ENCODE peak calls at places on chromosomes 1 and 21, in four cellular contexts. C is HepG2, E is K562, X is GM12878. G is an unnamed sample.

GRCh38 chr1:11772458-11772857 is 10.5 kb downstream of the C1orf167 start:
- DNase-seq in C (no peak), E (no peak), X (no peak), G (no peak)

GRCh38 chr21:17818158-17819113 is 720 bp downstream of the C21orf91 start:
- DNase-seq in C (peak), E (no peak), X (no peak), G (peak)

GRCh38 chr1:150021191-150021688 is 10.7 kb upstream of the OTUD7B start:
- DNase-seq in C (peak), E (no peak), X (no peak), G (no peak)

GRCh38 chr21:44515359-44516165 is 24.4 kb downstream of the KRTAP10-1 start:
- DNase-seq in C (no peak), E (no peak), X (no peak), G (no peak)

GRCh38 chr1:234893725-234894630 is 234.7 kb downstream of the TOMM20 start:
- DNase-seq in C (peak), E (peak), X (no peak), G (no peak)

GRCh38 chr21:41957991-41958766 is 4.4 kb upstream of the C2CD2 start:
- DNase-seq in C (peak), E (peak), X (no peak), G (no peak)

GRCh38 chr1:115910231-115910630 is 66.1 kb upstream of the SLC22A15 start:
- DNase-seq in C (no peak), E (no peak), X (no peak), G (no peak)

GRCh38 chr1:41754540-41754939 is 164.2 kb downstream of the HIVEP3 start:
- DNase-seq in C (no peak), E (no peak), X (no peak), G (no peak)

GRCh38 chr1:202621446-202621845 is 88.8 kb downstream of the SYT2 start:
- DNase-seq in C (no peak), E (no peak), X (no peak), G (no peak)

GRCh38 chr1:219666242-219666641 is 53.3 kb upstream of the ZC3H11B start:
- DNase-seq in C (no peak), E (no peak), X (no peak), G (no peak)

GRCh38 chr1:40344597-40344996 is 27.5 kb upstream of the COL9A2 start:
- DNase-seq in C (peak), E (no peak), X (no peak), G (no peak)

GRCh38 chr1:161981735-161982525 is 41.7 kb downstream of the OLFML2B start:
- DNase-seq in C (no peak), E (no peak), X (no peak), G (no peak)

GRCh38 chr1:226658538-226659125 is 80.5 kb downstream of the ITPKB start:
- DNase-seq in C (no peak), E (no peak), X (no peak), G (no peak)

GRCh38 chr1:220833436-220833835 is 45.8 kb upstream of the HLX start:
- DNase-seq in C (no peak), E (no peak), X (no peak), G (no peak)

GRCh38 chr1:35442737-35443136 is 114.5 kb downstream of the KIAA0319L start:
- DNase-seq in C (no peak), E (no peak), X (no peak), G (no peak)

GRCh38 chr1:243213045-243213787 is 41.9 kb downstream of the CEP170 start:
- DNase-seq in C (no peak), E (no peak), X (no peak), G (no peak)

GRCh38 chr1:53025034-53025777 is 36.8 kb upstream of the PODN start:
- DNase-seq in C (peak), E (no peak), X (no peak), G (peak)

GRCh38 chr1:59290173-59290954 is 6.5 kb upstream of the FGGY start:
- DNase-seq in C (peak), E (peak), X (no peak), G (peak)

GRCh38 chr1:238681021-238681420 is 705.3 kb upstream of the CHRM3 start:
- DNase-seq in C (no peak), E (no peak), X (no peak), G (no peak)

GRCh38 chr1:145858238-145858936 is 494 bp downstream of the PIAS3 start:
- DNase-seq in C (no peak), E (peak), X (no peak), G (peak)

GRCh38 chr1:4084053-4084431 is 184.0 kb upstream of the C1orf174 start:
- DNase-seq in C (peak), E (no peak), X (no peak), G (no peak)

GRCh38 chr1:222877854-222878253 is 63.0 kb downstream of the DISP1 start:
- DNase-seq in C (peak), E (peak), X (no peak), G (no peak)

GRCh38 chr1:29286194-29286767 is 50.0 kb downstream of the PTPRU start:
- DNase-seq in C (no peak), E (no peak), X (no peak), G (no peak)

GRCh38 chr1:2864203-2864905 is 62.9 kb upstream of the TTC34 start:
- DNase-seq in C (no peak), E (no peak), X (no peak), G (no peak)

GRCh38 chr1:15152318-15153183 is 996 bp upstream of the TMEM51 start:
- DNase-seq in C (peak), E (peak), X (no peak), G (peak)

GRCh38 chr1:80392529-80392928 is 1386.0 kb upstream of the ADGRL4 start:
- DNase-seq in C (peak), E (no peak), X (no peak), G (no peak)

GRCh38 chr21:25370311-25370744 is 237.0 kb downstream of the MRPL39 start:
- DNase-seq in C (no peak), E (no peak), X (no peak), G (no peak)

GRCh38 chr1:70071597-70071996 is 133.8 kb downstream of the LRRC40 start:
- DNase-seq in C (no peak), E (no peak), X (no peak), G (no peak)
- TF ChIP-seq FOXK2 in C (no peak), E (no peak), X (no peak), G (no peak)

DNA sequence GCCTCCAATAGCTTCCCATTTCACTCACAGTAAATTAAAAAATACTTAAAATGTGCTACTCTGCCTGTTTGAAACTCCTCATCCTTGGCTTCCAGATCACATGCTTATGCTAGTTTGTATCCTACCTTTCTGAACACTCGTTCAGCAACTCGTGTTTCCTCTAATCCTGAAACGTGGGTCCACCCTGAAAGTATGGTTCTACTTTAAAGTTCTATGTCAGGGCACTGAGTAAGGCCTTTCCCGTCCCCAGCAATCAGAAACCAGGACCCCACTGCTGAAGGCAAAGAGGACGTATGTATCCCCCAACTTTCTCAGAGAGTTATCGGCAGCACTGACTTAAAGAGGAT is 419 bp upstream of the TSEN15 start:
- DNase-seq in C (no peak), E (no peak), X (no peak), G (peak)
- TF ChIP-seq FOXK2 in C (no peak), E (peak), X (no peak), G (no peak)

DNA sequence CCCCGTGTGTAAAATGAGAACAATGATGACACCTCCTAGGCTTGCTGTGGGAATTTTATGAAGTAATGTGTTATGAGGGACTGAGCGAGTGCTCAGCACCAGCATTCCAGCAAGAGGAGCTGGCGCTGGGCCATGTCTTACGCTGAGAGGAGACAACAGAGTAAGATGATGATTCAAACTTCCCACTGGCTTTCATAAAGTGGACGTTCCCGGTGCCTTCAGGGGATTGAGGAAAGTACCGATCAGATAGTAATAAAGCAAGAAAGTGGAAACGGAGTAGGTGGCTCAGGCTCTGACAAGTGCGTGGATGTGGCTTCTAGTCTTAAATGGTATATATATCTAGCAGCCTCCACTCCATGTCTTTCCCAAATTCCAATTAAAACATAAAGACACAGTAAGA is 23.8 kb downstream of the EPHA10 start:
- DNase-seq in C (no peak), E (no peak), X (no peak), G (no peak)
- TF ChIP-seq FOXK2 in C (no peak), E (no peak), X (no peak), G (no peak)

DNA sequence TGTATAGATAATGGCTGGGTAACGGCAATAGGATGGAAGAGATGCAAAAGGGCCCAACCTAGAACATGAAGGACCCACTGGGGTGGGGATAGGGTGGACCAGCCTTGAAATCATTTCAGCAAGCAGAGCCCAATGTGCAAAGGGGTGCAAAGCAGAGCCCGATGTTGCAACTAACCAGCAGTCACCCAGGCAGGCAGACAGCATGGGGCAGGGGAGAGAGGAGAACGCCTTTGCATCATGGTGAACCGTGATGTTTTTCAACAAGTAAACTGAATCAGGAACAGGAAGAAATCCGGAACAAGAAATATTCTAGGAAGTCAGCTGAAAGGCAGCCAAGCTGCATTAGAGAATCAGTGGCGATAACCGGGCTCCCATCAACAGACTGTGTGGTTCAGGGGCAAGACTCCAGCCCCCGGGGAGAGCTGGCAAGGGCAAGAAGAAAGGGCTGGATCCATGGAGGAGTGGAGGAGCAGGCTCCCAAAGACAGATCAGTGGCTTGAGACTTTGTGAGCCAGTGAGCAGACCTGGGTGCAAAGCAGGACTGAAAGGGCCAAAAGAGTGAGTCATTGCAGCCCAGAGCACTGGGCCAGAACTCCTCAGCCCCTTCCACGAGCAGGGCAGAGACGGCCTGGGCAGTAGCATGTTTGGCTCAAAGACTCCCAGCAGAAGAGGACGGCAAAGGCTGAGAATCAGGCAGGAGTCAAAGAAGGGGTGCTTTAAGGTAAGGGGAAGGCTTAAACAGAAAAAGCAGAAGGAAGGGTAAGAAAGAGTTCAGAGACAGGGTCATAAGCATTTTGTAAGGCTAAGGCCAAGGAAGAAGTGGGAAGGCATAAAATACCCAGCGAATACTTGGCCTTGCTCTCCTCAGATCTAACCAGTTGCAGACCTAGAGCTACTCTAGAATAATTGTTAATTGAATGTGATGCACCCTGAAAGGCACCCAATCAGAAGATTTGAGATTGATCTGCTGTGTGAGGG is 155.0 kb downstream of the SETD4 start:
- DNase-seq in C (no peak), E (no peak), X (no peak), G (no peak)
- TF ChIP-seq FOXK2 in C (no peak), E (no peak), X (no peak), G (no peak)

GRCh38 chr1:181131255-181131901 is 42.9 kb downstream of the IER5 start:
- DNase-seq in C (no peak), E (no peak), X (no peak), G (no peak)
- TF ChIP-seq FOXK2 in C (no peak), E (no peak), X (no peak), G (no peak)

DNA sequence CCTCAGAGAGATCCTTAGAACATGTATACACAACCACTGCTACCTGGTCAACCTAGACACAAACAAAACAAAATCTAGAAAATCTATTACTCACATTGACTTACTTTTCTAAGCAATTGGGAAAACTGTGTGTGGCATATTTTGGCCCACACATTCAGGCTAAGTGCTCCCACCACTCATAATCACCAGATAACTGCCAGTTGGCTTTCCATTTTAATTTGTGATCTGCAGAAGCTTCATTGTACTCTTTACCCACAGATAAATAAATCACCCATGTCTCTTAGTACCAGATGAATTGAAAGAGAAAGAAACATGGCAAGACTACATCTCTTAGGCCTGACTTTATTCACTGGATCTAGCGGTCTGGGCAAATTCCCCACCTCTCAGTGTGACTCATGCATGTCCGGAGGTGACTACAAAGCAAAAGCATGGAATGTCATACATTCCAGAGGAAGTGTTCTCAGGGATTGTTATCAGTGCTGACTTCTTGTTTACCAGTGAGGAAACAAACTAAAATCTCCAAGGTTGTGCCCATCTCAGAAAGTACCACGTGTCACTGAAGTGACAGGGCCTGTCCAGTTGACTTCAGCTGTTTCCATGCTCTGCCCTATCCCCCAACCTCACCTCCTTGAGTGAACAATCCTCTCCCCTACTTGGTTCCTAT is 52.4 kb upstream of the BCL10 start:
- DNase-seq in C (peak), E (no peak), X (no peak), G (no peak)
- TF ChIP-seq FOXK2 in C (peak), E (no peak), X (no peak), G (no peak)

DNA sequence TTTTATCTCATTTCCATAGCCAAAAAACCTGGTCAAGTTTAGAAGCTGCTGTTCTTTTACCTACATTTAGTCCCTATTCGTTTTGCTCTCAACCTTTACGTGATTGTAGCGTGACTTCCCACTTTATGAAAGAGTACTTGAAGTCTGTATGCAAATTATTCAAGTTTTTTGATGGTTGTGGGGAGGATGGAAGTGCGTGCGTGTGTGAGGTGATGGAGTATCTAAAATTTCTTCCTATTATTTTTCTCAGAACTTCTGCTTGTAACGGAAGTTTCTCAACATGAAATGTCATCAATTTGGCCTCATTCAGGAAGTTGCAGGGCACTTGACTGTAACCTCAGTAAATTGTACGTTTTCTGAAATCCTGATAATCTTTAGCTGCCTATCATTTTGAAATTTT is 64.0 kb downstream of the SAMSN1 start:
- DNase-seq in C (no peak), E (no peak), X (no peak), G (no peak)
- TF ChIP-seq FOXK2 in C (no peak), E (no peak), X (no peak), G (no peak)

GRCh38 chr1:110184414-110184813 is 25.7 kb upstream of the KCNC4 start:
- DNase-seq in C (no peak), E (no peak), X (no peak), G (no peak)
- TF ChIP-seq FOXK2 in C (no peak), E (no peak), X (no peak), G (no peak)

G was measured in HEK293T.